ENCODE peak calls at places on chromosomes 5 and 9, in seven cellular contexts. C, G, W, Z, R, A and F are unnamed samples. For H3K36me3, the result is how much of the 10 kb centered on the place peaks cover.

GRCh38 chr9:107488400-107489143 is 997 bp downstream of the KLF4 start:
- DNase-seq in G (peak), R (peak), C (peak), A (no peak), W (peak), Z (peak), F (peak)

GRCh38 chr5:168712280-168712924 is 133.2 kb upstream of the PANK3 start:
- DNase-seq in A (no peak), W (peak), G (peak), R (peak), Z (no peak), C (no peak), F (peak)

GRCh38 chr9:92514635-92515034 is 21.2 kb downstream of the ECM2 start:
- DNase-seq in G (no peak), A (no peak), W (no peak), R (no peak), Z (no peak), C (no peak), F (no peak)

GRCh38 chr5:122704247-122705036 is 70.4 kb upstream of the SNX2 start:
- DNase-seq in G (peak), C (no peak), W (no peak), A (no peak), R (peak), Z (no peak), F (no peak)

GRCh38 chr9:3820643-3821042 is 294.8 kb upstream of the RFX3 start:
- DNase-seq in A (no peak), W (no peak), G (no peak), R (no peak), Z (no peak), C (no peak), F (no peak)

GRCh38 chr9:109315889-109316640 is 4.8 kb downstream of the EPB41L4B start:
- DNase-seq in W (peak), C (peak), R (peak), G (peak), A (no peak), Z (peak), F (peak)

GRCh38 chr9:70580593-70581195 is 166.2 kb upstream of the KLF9 start:
- DNase-seq in R (peak), G (no peak), C (no peak), A (no peak), Z (no peak), W (no peak), F (no peak)

GRCh38 chr9:1969160-1969559 is 46.0 kb upstream of the SMARCA2 start:
- DNase-seq in G (no peak), A (no peak), C (no peak), R (no peak), Z (no peak), W (no peak), F (no peak)

GRCh38 chr9:21252727-21253547 is 13.1 kb upstream of the IFNA14 start:
- DNase-seq in G (peak), C (peak), W (no peak), A (no peak), Z (no peak), R (peak), F (peak)

GRCh38 chr5:27592231-27592630 is 553.8 kb upstream of the CDH9 start:
- DNase-seq in R (peak), C (no peak), W (no peak), Z (no peak), A (no peak), G (peak), F (peak)

GRCh38 chr9:96122255-96122654 is 179.7 kb downstream of the HSD17B3 start:
- DNase-seq in R (no peak), A (no peak), C (no peak), Z (no peak), G (no peak), W (no peak), F (no peak)

GRCh38 chr9:133199648-133200321 is 9.3 kb downstream of the OBP2B start:
- DNase-seq in Z (no peak), C (peak), G (peak), R (no peak), A (no peak), W (peak), F (peak)

GRCh38 chr5:7094626-7095025 is 301.3 kb upstream of the ADCY2 start:
- DNase-seq in R (no peak), W (peak), Z (no peak), G (peak), C (no peak), A (no peak), F (no peak)

GRCh38 chr5:125189451-125190051 is 443.1 kb upstream of the ZNF608 start:
- DNase-seq in R (peak), G (no peak), C (no peak), A (no peak), W (no peak), Z (no peak), F (no peak)

GRCh38 chr5:139557811-139558210 is 3.3 kb upstream of the UBE2D2 start:
- DNase-seq in W (no peak), R (no peak), G (no peak), Z (no peak), A (no peak), C (no peak), F (peak)

GRCh38 chr9:69975681-69976080 is 68.0 kb upstream of the MAMDC2 start:
- DNase-seq in G (no peak), C (no peak), Z (no peak), A (no peak), W (no peak), R (no peak), F (no peak)

GRCh38 chr9:575139-575538 is 266.4 kb upstream of the DMRT1 start:
- DNase-seq in C (no peak), R (no peak), W (no peak), Z (no peak), A (no peak), G (no peak), F (no peak)

GRCh38 chr5:34854459-34855174 is 15.7 kb downstream of the TTC23L start:
- DNase-seq in Z (no peak), A (no peak), C (no peak), W (no peak), G (no peak), R (no peak), F (peak)

GRCh38 chr9:136643596-136644342 is 18.9 kb upstream of the EGFL7 start:
- DNase-seq in C (no peak), R (no peak), A (no peak), W (no peak), Z (no peak), G (no peak), F (no peak)

GRCh38 chr9:125463926-125464325 is 202.3 kb downstream of the GAPVD1 start:
- DNase-seq in Z (no peak), R (no peak), W (no peak), G (no peak), C (no peak), A (no peak), F (no peak)

GRCh38 chr5:54212331-54212730 is 98.0 kb downstream of the ARL15 start:
- DNase-seq in W (no peak), Z (no peak), A (no peak), G (no peak), R (no peak), C (no peak), F (no peak)

GRCh38 chr9:123998970-123999621 is 12.5 kb upstream of the LHX2 start:
- DNase-seq in A (no peak), G (peak), R (no peak), C (peak), W (peak), Z (no peak), F (no peak)

GRCh38 chr5:167296680-167297079 is 994.8 kb upstream of the WWC1 start:
- DNase-seq in W (no peak), C (peak), R (no peak), Z (no peak), A (no peak), G (no peak), F (no peak)

GRCh38 chr5:10288600-10289213 is 19.0 kb downstream of the CMBL start:
- DNase-seq in Z (peak), G (no peak), A (no peak), R (peak), W (no peak), C (peak), F (peak)

GRCh38 chr9:91197232-91198181 is 164.2 kb downstream of the AUH start:
- DNase-seq in W (no peak), G (peak), R (peak), C (no peak), A (no peak), Z (peak), F (peak)

GRCh38 chr9:133973791-133974630 is 18.1 kb downstream of the VAV2 start:
- DNase-seq in W (no peak), G (no peak), A (no peak), Z (no peak), C (peak), R (no peak), F (no peak)

GRCh38 chr9:36400332-36401178 is 486 bp upstream of the RNF38 start:
- DNase-seq in Z (peak), A (peak), R (peak), W (peak), G (peak), C (peak), F (peak)

GRCh38 chr9:25678846-25679360 is 659 bp upstream of the TUSC1 start:
- DNase-seq in R (peak), G (no peak), W (no peak), Z (no peak), C (no peak), A (no peak), F (no peak)

GRCh38 chr9:123238364-123238763 is 30.0 kb downstream of the STRBP start:
- DNase-seq in C (no peak), G (no peak), W (no peak), R (no peak), Z (no peak), A (no peak), F (no peak)

GRCh38 chr9:35398651-35399335 is 91.1 kb upstream of the RUSC2 start:
- DNase-seq in G (no peak), W (no peak), A (no peak), R (no peak), C (no peak), Z (no peak), F (no peak)

GRCh38 chr5:153818626-153819025 is 220.1 kb downstream of the FAM114A2 start:
- DNase-seq in A (no peak), C (no peak), W (no peak), R (peak), Z (no peak), G (no peak), F (no peak)

GRCh38 chr9:76216161-76216649 is 178.0 kb downstream of the RFK start:
- DNase-seq in A (no peak), W (no peak), C (no peak), G (no peak), R (peak), Z (no peak), F (peak)

GRCh38 chr5:64800926-64801325 is 32.2 kb downstream of the CWC27 start:
- DNase-seq in G (no peak), W (no peak), R (no peak), Z (no peak), A (no peak), C (no peak), F (no peak)

GRCh38 chr9:3186751-3187150 is 339.1 kb downstream of the RFX3 start:
- DNase-seq in C (no peak), R (no peak), G (no peak), Z (no peak), W (no peak), A (no peak), F (no peak)

GRCh38 chr5:169416583-169417196 is 115.8 kb upstream of the SLIT3 start:
- DNase-seq in A (no peak), R (peak), W (peak), C (no peak), Z (peak), G (no peak), F (peak)

GRCh38 chr5:1429501-1429900 is 15.7 kb downstream of the SLC6A3 start:
- DNase-seq in G (no peak), W (peak), C (peak), A (no peak), R (no peak), Z (peak), F (no peak)

GRCh38 chr5:62190931-62191330 is 115.1 kb upstream of the KIF2A start:
- DNase-seq in A (no peak), G (no peak), Z (no peak), C (no peak), R (no peak), W (no peak), F (no peak)

DNA sequence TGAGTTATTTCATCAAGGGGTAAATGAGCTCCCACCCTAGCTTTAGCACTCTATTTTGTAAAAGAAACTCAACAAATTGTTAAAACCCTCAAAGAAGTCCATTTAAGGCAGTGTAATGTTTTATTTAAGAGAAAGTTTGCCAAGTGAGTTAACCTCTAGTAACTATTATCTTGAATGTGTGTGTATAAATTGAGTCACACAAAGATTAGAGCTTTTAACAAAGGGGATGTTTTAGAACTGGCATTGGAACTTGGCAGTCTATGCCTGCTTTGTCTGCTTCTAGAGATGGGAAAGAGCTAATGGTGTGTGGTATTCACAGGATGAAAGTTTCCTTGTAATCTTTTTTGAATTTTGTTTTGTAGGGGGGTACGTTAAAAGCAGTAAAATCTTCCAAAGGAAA is 33.2 kb downstream of the KDM3B start:
- DNase-seq in A (no peak), R (no peak), W (no peak), C (no peak), Z (no peak), G (no peak), F (no peak)
- H3K36me3 ChIP-seq in A (under half), R (under half), W (half or more), C (under half), Z (half or more), G (under half), F (half or more)

GRCh38 chr9:127789179-127789578 is 3.3 kb downstream of the CDK9 start:
- DNase-seq in R (no peak), Z (no peak), W (no peak), G (no peak), C (peak), A (no peak), F (no peak)
- H3K36me3 ChIP-seq in R (under half), Z (half or more), W (half or more), G (half or more), C (under half), A (under half), F (half or more)

GRCh38 chr9:88922091-88922490 is 69.2 kb upstream of the S1PR3 start:
- DNase-seq in Z (no peak), G (no peak), R (no peak), A (no peak), W (no peak), C (no peak), F (no peak)
- H3K36me3 ChIP-seq in Z (under half), G (under half), R (under half), A (under half), W (under half), C (under half), F (under half)

DNA sequence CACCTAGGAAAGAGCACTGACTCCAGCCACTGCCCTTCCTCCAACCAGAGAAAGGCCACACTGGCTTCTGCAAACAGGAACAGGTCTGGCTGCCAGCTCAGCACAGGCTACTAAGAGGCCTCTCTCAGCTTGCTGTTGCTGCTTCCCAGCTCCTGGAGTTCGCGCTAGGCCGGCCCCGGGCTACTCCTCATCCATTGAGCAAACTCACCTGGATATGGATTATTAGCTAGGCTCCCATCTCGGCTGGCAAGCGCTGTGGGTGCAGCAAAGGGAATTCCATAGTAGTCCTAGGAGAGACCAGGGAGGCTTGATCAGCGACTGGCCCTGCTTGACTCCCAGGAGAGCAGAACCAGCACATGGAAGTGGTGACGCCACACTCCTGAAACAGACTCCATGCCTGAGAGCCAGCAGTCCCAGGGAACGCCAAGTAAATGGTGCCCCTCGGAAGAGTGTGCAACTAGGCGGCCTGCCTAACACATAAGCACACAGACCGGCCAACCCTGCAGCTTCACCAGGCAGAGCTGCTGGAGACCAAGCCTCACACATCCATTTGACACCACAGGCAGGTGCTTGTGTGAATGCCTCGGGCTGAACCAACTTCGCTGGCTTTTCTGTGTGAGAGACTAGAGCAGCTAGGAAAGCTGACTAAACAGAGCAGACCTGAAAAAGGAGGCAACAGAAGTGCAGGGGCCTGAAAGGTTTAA is 107.2 kb downstream of the UBE2R2 start:
- DNase-seq in A (no peak), R (no peak), W (peak), Z (no peak), C (no peak), G (no peak), F (no peak)
- H3K36me3 ChIP-seq in A (half or more), R (half or more), W (half or more), Z (half or more), C (under half), G (under half), F (under half)

GRCh38 chr5:150033334-150033733 is 32.8 kb downstream of the HMGXB3 start:
- DNase-seq in Z (no peak), W (no peak), A (no peak), G (no peak), R (no peak), C (no peak), F (no peak)

GRCh38 chr5:150034677-150035076 is 34.1 kb downstream of the HMGXB3 start:
- DNase-seq in C (no peak), R (no peak), G (no peak), W (no peak), Z (no peak), A (no peak), F (peak)

GRCh38 chr5:150035139-150035893 is 34.8 kb downstream of the HMGXB3 start:
- DNase-seq in R (no peak), G (no peak), W (no peak), A (no peak), C (no peak), Z (no peak), F (no peak)

GRCh38 chr5:150038547-150038946 is 38.0 kb downstream of the HMGXB3 start:
- DNase-seq in Z (no peak), W (no peak), A (no peak), C (no peak), R (no peak), G (no peak), F (no peak)

DNA sequence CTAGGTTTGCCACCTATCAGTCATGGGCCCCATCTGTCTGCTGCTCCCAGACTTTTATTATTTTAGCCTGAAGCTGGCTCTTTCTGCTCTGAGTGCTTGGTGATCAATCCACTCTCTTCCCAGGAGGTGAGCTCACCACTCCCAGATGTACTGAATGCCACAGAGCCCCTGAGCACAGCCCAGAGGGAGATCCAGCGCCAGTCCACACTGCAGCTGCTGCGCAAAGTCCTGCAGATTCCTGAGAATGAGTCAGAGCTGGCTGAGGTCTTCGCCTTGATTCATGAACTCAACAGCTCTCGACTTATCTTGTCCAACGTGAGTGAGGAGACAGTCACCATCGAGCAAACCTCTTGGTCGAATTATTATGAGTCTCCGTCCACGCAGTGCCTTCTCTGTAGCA is 36.0 kb downstream of the HMGXB3 start:
- DNase-seq in Z (no peak), W (no peak), A (no peak), R (peak), C (no peak), G (no peak), F (peak)
- H3K36me3 ChIP-seq in Z (half or more), W (half or more), A (under half), R (half or more), C (under half), G (under half), F (half or more)